ENCODE peak calls at places on chromosomes 1 and 21, in seven cellular contexts. R is Calu3; G is fibroblast of lung; I is anterior cingulate cortex; J is nephron progenitor cell; F is lung microvascular endothelial cell; M is activated naive CD8-positive, alpha-beta T cell treated with anti-CD3 and anti-CD28 coated beads, Interleukin-2, amount 10 ng/mL, durations not matched to agents 7 days and 5 days. E is an unnamed sample.

GRCh38 chr21:16302851-16303282 is 573.1 kb downstream of the USP25 start:
- DNase-seq in I (peak), M (no peak), F (no peak), J (no peak), G (no peak), R (no peak), E (no peak)

GRCh38 chr1:6313382-6314265 is 52.7 kb upstream of the GPR153 start:
- DNase-seq in R (no peak), M (no peak), J (no peak), I (no peak), F (no peak), G (no peak), E (no peak)

GRCh38 chr21:32991299-32991850 is 34.4 kb upstream of the OLIG2 start:
- DNase-seq in G (no peak), J (no peak), M (no peak), I (no peak), R (no peak), F (no peak), E (no peak)

GRCh38 chr21:26368591-26368990 is 198.0 kb upstream of the APP start:
- DNase-seq in M (no peak), G (no peak), J (no peak), I (no peak), F (no peak), R (no peak), E (no peak)

GRCh38 chr21:32708069-32708468 is 19.7 kb downstream of the SYNJ1 start:
- DNase-seq in F (peak), J (no peak), M (no peak), G (no peak), I (no peak), R (no peak), E (no peak)

GRCh38 chr1:114347431-114348209 is 163.4 kb downstream of the TRIM33 start:
- DNase-seq in M (no peak), J (no peak), I (no peak), R (no peak), F (no peak), G (no peak), E (no peak)

GRCh38 chr1:13764933-13765332 is 64.9 kb downstream of the PRDM2 start:
- DNase-seq in M (no peak), G (no peak), F (peak), I (no peak), J (peak), R (no peak), E (no peak)

GRCh38 chr1:211356723-211357418 is 30.2 kb downstream of the TRAF5 start:
- DNase-seq in F (no peak), I (no peak), G (no peak), J (no peak), R (no peak), M (no peak), E (no peak)

GRCh38 chr21:46527801-46528200 is 69.1 kb downstream of the DIP2A start:
- DNase-seq in M (no peak), G (no peak), R (no peak), I (no peak), J (no peak), F (no peak), E (no peak)

GRCh38 chr1:167447521-167448136 is 70.7 kb downstream of the CD247 start:
- DNase-seq in J (no peak), F (peak), I (no peak), M (peak), G (no peak), R (peak), E (no peak)

GRCh38 chr1:85361606-85362005 is 85.2 kb upstream of the BCL10 start:
- DNase-seq in J (no peak), I (no peak), G (no peak), F (no peak), R (no peak), M (no peak), E (no peak)

GRCh38 chr21:46639489-46640386 is 4.3 kb downstream of the PRMT2 start:
- DNase-seq in I (no peak), J (no peak), R (no peak), F (peak), G (peak), M (no peak), E (no peak)

GRCh38 chr21:31668651-31669491 is 9.4 kb downstream of the SOD1 start:
- DNase-seq in I (no peak), J (no peak), M (no peak), G (no peak), F (no peak), R (no peak), E (no peak)

GRCh38 chr1:2893473-2894120 is 92.1 kb upstream of the TTC34 start:
- DNase-seq in J (no peak), F (no peak), R (no peak), M (no peak), G (no peak), I (no peak), E (no peak)

GRCh38 chr1:231778009-231778719 is 151.6 kb downstream of the DISC1 start:
- DNase-seq in I (peak), M (no peak), G (peak), R (peak), F (no peak), J (no peak), E (no peak)

GRCh38 chr1:32725595-32725942 is 23.0 kb upstream of the SYNC start:
- DNase-seq in G (no peak), F (no peak), I (no peak), R (no peak), M (no peak), J (no peak), E (no peak)

GRCh38 chr21:42061866-42062542 is 9.1 kb upstream of the UMODL1 start:
- DNase-seq in F (no peak), I (no peak), M (no peak), R (no peak), J (no peak), G (no peak), E (peak)

GRCh38 chr1:6627841-6628545 is 3.3 kb downstream of the THAP3 start:
- DNase-seq in R (no peak), F (no peak), G (no peak), M (no peak), J (no peak), I (no peak), E (no peak)

GRCh38 chr1:212219679-212220463 is 65.3 kb upstream of the PPP2R5A start:
- DNase-seq in M (no peak), F (no peak), J (no peak), R (no peak), I (no peak), G (no peak), E (no peak)

E was measured in DMS79 treated with DMSO at 0.1 percent for 48 hours.